ENCODE peak calls at places on chromosomes 11 and 22, in nine cellular contexts. One of them, this sample, is unnamed.

GRCh38 chr11:33695051-33695566 is 5.5 kb downstream of the C11orf91 start:
- DNase-seq in stimulated activated naive B cell treated with anti-CD40 and anti-IgM and Interleukin-4, amounts not matched to agents 10 μg/mL and 1 μg/mL and 100 μg/mL, for 72 hours: no peak
- DNase-seq in DND-41: no peak
- DNase-seq in mucosa of descending colon: no peak
- DNase-seq in activated CD8-positive, alpha-beta memory T cell treated with anti-CD3 and anti-CD28 coated beads for 1 hour: no peak
- DNase-seq in epithelial cell of esophagus: no peak
- DNase-seq in GM12865: peak; percentile 28
- DNase-seq in GM04504: no peak
- DNase-seq in stimulated activated naive CD4-positive, alpha-beta T cell: no peak
- DNase-seq in this sample: peak; percentile 75

GRCh38 chr11:69472766-69473519 is 8.5 kb upstream of the LINC01488 start:
- DNase-seq in stimulated activated naive B cell treated with anti-CD40 and anti-IgM and Interleukin-4, amounts not matched to agents 10 μg/mL and 1 μg/mL and 100 μg/mL, for 72 hours: no peak
- DNase-seq in DND-41: no peak
- DNase-seq in mucosa of descending colon: no peak
- DNase-seq in activated CD8-positive, alpha-beta memory T cell treated with anti-CD3 and anti-CD28 coated beads for 1 hour: no peak
- DNase-seq in epithelial cell of esophagus: no peak
- DNase-seq in GM12865: no peak
- DNase-seq in GM04504: no peak
- DNase-seq in stimulated activated naive CD4-positive, alpha-beta T cell: no peak
- DNase-seq in this sample: no peak

GRCh38 chr22:38700789-38701628 is at the start of gene JOSD1:
- DNase-seq in stimulated activated naive B cell treated with anti-CD40 and anti-IgM and Interleukin-4, amounts not matched to agents 10 μg/mL and 1 μg/mL and 100 μg/mL, for 72 hours: peak; percentile 97
- DNase-seq in DND-41: peak; percentile 93
- DNase-seq in mucosa of descending colon: peak; percentile 98
- DNase-seq in activated CD8-positive, alpha-beta memory T cell treated with anti-CD3 and anti-CD28 coated beads for 1 hour: peak; percentile 96
- DNase-seq in epithelial cell of esophagus: peak; percentile 97
- DNase-seq in GM12865: peak; percentile 98
- DNase-seq in GM04504: peak; percentile 74
- DNase-seq in stimulated activated naive CD4-positive, alpha-beta T cell: peak; percentile 96
- DNase-seq in this sample: peak; percentile 97

GRCh38 chr11:47271961-47272661 is 2.2 kb downstream of the MADD start:
- DNase-seq in stimulated activated naive B cell treated with anti-CD40 and anti-IgM and Interleukin-4, amounts not matched to agents 10 μg/mL and 1 μg/mL and 100 μg/mL, for 72 hours: no peak
- DNase-seq in DND-41: no peak
- DNase-seq in mucosa of descending colon: peak; percentile 59
- DNase-seq in activated CD8-positive, alpha-beta memory T cell treated with anti-CD3 and anti-CD28 coated beads for 1 hour: no peak
- DNase-seq in epithelial cell of esophagus: no peak
- DNase-seq in GM12865: peak; percentile 49
- DNase-seq in GM04504: no peak
- DNase-seq in stimulated activated naive CD4-positive, alpha-beta T cell: no peak
- DNase-seq in this sample: no peak

GRCh38 chr11:34395916-34396555 is 38.2 kb upstream of the ABTB2 start:
- DNase-seq in stimulated activated naive B cell treated with anti-CD40 and anti-IgM and Interleukin-4, amounts not matched to agents 10 μg/mL and 1 μg/mL and 100 μg/mL, for 72 hours: no peak
- DNase-seq in DND-41: no peak
- DNase-seq in mucosa of descending colon: no peak
- DNase-seq in activated CD8-positive, alpha-beta memory T cell treated with anti-CD3 and anti-CD28 coated beads for 1 hour: no peak
- DNase-seq in epithelial cell of esophagus: peak; percentile 95
- DNase-seq in GM12865: no peak
- DNase-seq in GM04504: no peak
- DNase-seq in stimulated activated naive CD4-positive, alpha-beta T cell: no peak
- DNase-seq in this sample: no peak

GRCh38 chr22:32661737-32662586 is 139.5 kb upstream of the TIMP3 start:
- DNase-seq in stimulated activated naive B cell treated with anti-CD40 and anti-IgM and Interleukin-4, amounts not matched to agents 10 μg/mL and 1 μg/mL and 100 μg/mL, for 72 hours: no peak
- DNase-seq in DND-41: no peak
- DNase-seq in mucosa of descending colon: no peak
- DNase-seq in activated CD8-positive, alpha-beta memory T cell treated with anti-CD3 and anti-CD28 coated beads for 1 hour: no peak
- DNase-seq in epithelial cell of esophagus: no peak
- DNase-seq in GM12865: no peak
- DNase-seq in GM04504: peak; percentile 94
- DNase-seq in stimulated activated naive CD4-positive, alpha-beta T cell: no peak
- DNase-seq in this sample: no peak

GRCh38 chr11:35045219-35045819 is 93.7 kb upstream of the CD44 start:
- DNase-seq in stimulated activated naive B cell treated with anti-CD40 and anti-IgM and Interleukin-4, amounts not matched to agents 10 μg/mL and 1 μg/mL and 100 μg/mL, for 72 hours: peak; percentile 43
- DNase-seq in DND-41: peak; percentile 77
- DNase-seq in mucosa of descending colon: peak; percentile 49
- DNase-seq in activated CD8-positive, alpha-beta memory T cell treated with anti-CD3 and anti-CD28 coated beads for 1 hour: peak; percentile 65
- DNase-seq in epithelial cell of esophagus: no peak
- DNase-seq in GM12865: peak; percentile 66
- DNase-seq in GM04504: no peak
- DNase-seq in stimulated activated naive CD4-positive, alpha-beta T cell: peak; percentile 81
- DNase-seq in this sample: no peak

GRCh38 chr11:18769802-18770456 is 21.7 kb downstream of the PTPN5 start:
- DNase-seq in stimulated activated naive B cell treated with anti-CD40 and anti-IgM and Interleukin-4, amounts not matched to agents 10 μg/mL and 1 μg/mL and 100 μg/mL, for 72 hours: peak; percentile 37
- DNase-seq in DND-41: no peak
- DNase-seq in mucosa of descending colon: peak; percentile 31
- DNase-seq in activated CD8-positive, alpha-beta memory T cell treated with anti-CD3 and anti-CD28 coated beads for 1 hour: no peak
- DNase-seq in epithelial cell of esophagus: no peak
- DNase-seq in GM12865: peak; percentile 84
- DNase-seq in GM04504: no peak
- DNase-seq in stimulated activated naive CD4-positive, alpha-beta T cell: no peak
- DNase-seq in this sample: peak; percentile 65

GRCh38 chr11:65661599-65662246 is 993 bp downstream of the RELA start:
- DNase-seq in stimulated activated naive B cell treated with anti-CD40 and anti-IgM and Interleukin-4, amounts not matched to agents 10 μg/mL and 1 μg/mL and 100 μg/mL, for 72 hours: no peak
- DNase-seq in DND-41: no peak
- DNase-seq in mucosa of descending colon: no peak
- DNase-seq in activated CD8-positive, alpha-beta memory T cell treated with anti-CD3 and anti-CD28 coated beads for 1 hour: no peak
- DNase-seq in epithelial cell of esophagus: no peak
- DNase-seq in GM12865: no peak
- DNase-seq in GM04504: no peak
- DNase-seq in stimulated activated naive CD4-positive, alpha-beta T cell: no peak
- DNase-seq in this sample: no peak

GRCh38 chr11:126113963-126114362 is 51.3 kb upstream of the CDON start:
- DNase-seq in stimulated activated naive B cell treated with anti-CD40 and anti-IgM and Interleukin-4, amounts not matched to agents 10 μg/mL and 1 μg/mL and 100 μg/mL, for 72 hours: no peak
- DNase-seq in DND-41: no peak
- DNase-seq in mucosa of descending colon: peak; percentile 31
- DNase-seq in activated CD8-positive, alpha-beta memory T cell treated with anti-CD3 and anti-CD28 coated beads for 1 hour: no peak
- DNase-seq in epithelial cell of esophagus: no peak
- DNase-seq in GM12865: no peak
- DNase-seq in GM04504: no peak
- DNase-seq in stimulated activated naive CD4-positive, alpha-beta T cell: no peak
- DNase-seq in this sample: no peak

GRCh38 chr11:2445948-2446551 is 1.2 kb downstream of the KCNQ1 start:
- DNase-seq in stimulated activated naive B cell treated with anti-CD40 and anti-IgM and Interleukin-4, amounts not matched to agents 10 μg/mL and 1 μg/mL and 100 μg/mL, for 72 hours: no peak
- DNase-seq in DND-41: no peak
- DNase-seq in mucosa of descending colon: peak; percentile 47
- DNase-seq in activated CD8-positive, alpha-beta memory T cell treated with anti-CD3 and anti-CD28 coated beads for 1 hour: no peak
- DNase-seq in epithelial cell of esophagus: no peak
- DNase-seq in GM12865: no peak
- DNase-seq in GM04504: no peak
- DNase-seq in stimulated activated naive CD4-positive, alpha-beta T cell: no peak
- DNase-seq in this sample: peak; percentile 50

GRCh38 chr11:129374081-129374992 is 1.3 kb upstream of the BARX2 start:
- DNase-seq in stimulated activated naive B cell treated with anti-CD40 and anti-IgM and Interleukin-4, amounts not matched to agents 10 μg/mL and 1 μg/mL and 100 μg/mL, for 72 hours: no peak
- DNase-seq in DND-41: no peak
- DNase-seq in mucosa of descending colon: peak; percentile 39
- DNase-seq in activated CD8-positive, alpha-beta memory T cell treated with anti-CD3 and anti-CD28 coated beads for 1 hour: no peak
- DNase-seq in epithelial cell of esophagus: peak; percentile 47
- DNase-seq in GM12865: no peak
- DNase-seq in GM04504: no peak
- DNase-seq in stimulated activated naive CD4-positive, alpha-beta T cell: no peak
- DNase-seq in this sample: no peak

GRCh38 chr11:61635787-61636186 is 44.4 kb upstream of the DAGLA start:
- DNase-seq in stimulated activated naive B cell treated with anti-CD40 and anti-IgM and Interleukin-4, amounts not matched to agents 10 μg/mL and 1 μg/mL and 100 μg/mL, for 72 hours: no peak
- DNase-seq in DND-41: no peak
- DNase-seq in mucosa of descending colon: no peak
- DNase-seq in activated CD8-positive, alpha-beta memory T cell treated with anti-CD3 and anti-CD28 coated beads for 1 hour: no peak
- DNase-seq in epithelial cell of esophagus: no peak
- DNase-seq in GM12865: no peak
- DNase-seq in GM04504: no peak
- DNase-seq in stimulated activated naive CD4-positive, alpha-beta T cell: no peak
- DNase-seq in this sample: no peak

GRCh38 chr11:6413791-6414231 is 5.1 kb downstream of the APBB1 start:
- DNase-seq in stimulated activated naive B cell treated with anti-CD40 and anti-IgM and Interleukin-4, amounts not matched to agents 10 μg/mL and 1 μg/mL and 100 μg/mL, for 72 hours: no peak
- DNase-seq in DND-41: no peak
- DNase-seq in mucosa of descending colon: no peak
- DNase-seq in activated CD8-positive, alpha-beta memory T cell treated with anti-CD3 and anti-CD28 coated beads for 1 hour: no peak
- DNase-seq in epithelial cell of esophagus: no peak
- DNase-seq in GM12865: no peak
- DNase-seq in GM04504: no peak
- DNase-seq in stimulated activated naive CD4-positive, alpha-beta T cell: peak; percentile 82
- DNase-seq in this sample: no peak

GRCh38 chr11:117806906-117807305 is 9.9 kb upstream of the DSCAML1 start:
- DNase-seq in stimulated activated naive B cell treated with anti-CD40 and anti-IgM and Interleukin-4, amounts not matched to agents 10 μg/mL and 1 μg/mL and 100 μg/mL, for 72 hours: no peak
- DNase-seq in DND-41: no peak
- DNase-seq in mucosa of descending colon: no peak
- DNase-seq in activated CD8-positive, alpha-beta memory T cell treated with anti-CD3 and anti-CD28 coated beads for 1 hour: no peak
- DNase-seq in epithelial cell of esophagus: no peak
- DNase-seq in GM12865: no peak
- DNase-seq in GM04504: no peak
- DNase-seq in stimulated activated naive CD4-positive, alpha-beta T cell: no peak
- DNase-seq in this sample: no peak

GRCh38 chr11:3021125-3021524 is 29.0 kb upstream of the NAP1L4 start:
- DNase-seq in stimulated activated naive B cell treated with anti-CD40 and anti-IgM and Interleukin-4, amounts not matched to agents 10 μg/mL and 1 μg/mL and 100 μg/mL, for 72 hours: no peak
- DNase-seq in DND-41: no peak
- DNase-seq in mucosa of descending colon: peak; percentile 69
- DNase-seq in activated CD8-positive, alpha-beta memory T cell treated with anti-CD3 and anti-CD28 coated beads for 1 hour: peak; percentile 16
- DNase-seq in epithelial cell of esophagus: peak; percentile 69
- DNase-seq in GM12865: peak; percentile 52
- DNase-seq in GM04504: no peak
- DNase-seq in stimulated activated naive CD4-positive, alpha-beta T cell: peak; percentile 14
- DNase-seq in this sample: peak; percentile 66

GRCh38 chr11:35145249-35145648 is 6.3 kb downstream of the CD44 start:
- DNase-seq in stimulated activated naive B cell treated with anti-CD40 and anti-IgM and Interleukin-4, amounts not matched to agents 10 μg/mL and 1 μg/mL and 100 μg/mL, for 72 hours: peak; percentile 55
- DNase-seq in DND-41: no peak
- DNase-seq in mucosa of descending colon: peak; percentile 35
- DNase-seq in activated CD8-positive, alpha-beta memory T cell treated with anti-CD3 and anti-CD28 coated beads for 1 hour: no peak
- DNase-seq in epithelial cell of esophagus: no peak
- DNase-seq in GM12865: peak; percentile 95
- DNase-seq in GM04504: no peak
- DNase-seq in stimulated activated naive CD4-positive, alpha-beta T cell: no peak
- DNase-seq in this sample: peak; percentile 61

GRCh38 chr11:74815966-74816365 is 67.3 kb downstream of the RNF169 start:
- DNase-seq in stimulated activated naive B cell treated with anti-CD40 and anti-IgM and Interleukin-4, amounts not matched to agents 10 μg/mL and 1 μg/mL and 100 μg/mL, for 72 hours: no peak
- DNase-seq in DND-41: no peak
- DNase-seq in mucosa of descending colon: no peak
- DNase-seq in activated CD8-positive, alpha-beta memory T cell treated with anti-CD3 and anti-CD28 coated beads for 1 hour: no peak
- DNase-seq in epithelial cell of esophagus: no peak
- DNase-seq in GM12865: no peak
- DNase-seq in GM04504: no peak
- DNase-seq in stimulated activated naive CD4-positive, alpha-beta T cell: no peak
- DNase-seq in this sample: no peak

GRCh38 chr11:119803726-119804294 is 74.8 kb upstream of the NECTIN1 start:
- DNase-seq in stimulated activated naive B cell treated with anti-CD40 and anti-IgM and Interleukin-4, amounts not matched to agents 10 μg/mL and 1 μg/mL and 100 μg/mL, for 72 hours: no peak
- DNase-seq in DND-41: no peak
- DNase-seq in mucosa of descending colon: no peak
- DNase-seq in activated CD8-positive, alpha-beta memory T cell treated with anti-CD3 and anti-CD28 coated beads for 1 hour: no peak
- DNase-seq in epithelial cell of esophagus: no peak
- DNase-seq in GM12865: no peak
- DNase-seq in GM04504: no peak
- DNase-seq in stimulated activated naive CD4-positive, alpha-beta T cell: no peak
- DNase-seq in this sample: no peak

GRCh38 chr11:134374891-134375550 is 37.0 kb downstream of the B3GAT1 start:
- DNase-seq in stimulated activated naive B cell treated with anti-CD40 and anti-IgM and Interleukin-4, amounts not matched to agents 10 μg/mL and 1 μg/mL and 100 μg/mL, for 72 hours: no peak
- DNase-seq in DND-41: no peak
- DNase-seq in mucosa of descending colon: no peak
- DNase-seq in activated CD8-positive, alpha-beta memory T cell treated with anti-CD3 and anti-CD28 coated beads for 1 hour: no peak
- DNase-seq in epithelial cell of esophagus: no peak
- DNase-seq in GM12865: no peak
- DNase-seq in GM04504: no peak
- DNase-seq in stimulated activated naive CD4-positive, alpha-beta T cell: no peak
- DNase-seq in this sample: no peak

GRCh38 chr11:7311903-7312302 is 60.2 kb downstream of the SYT9 start:
- DNase-seq in stimulated activated naive B cell treated with anti-CD40 and anti-IgM and Interleukin-4, amounts not matched to agents 10 μg/mL and 1 μg/mL and 100 μg/mL, for 72 hours: no peak
- DNase-seq in DND-41: no peak
- DNase-seq in mucosa of descending colon: no peak
- DNase-seq in activated CD8-positive, alpha-beta memory T cell treated with anti-CD3 and anti-CD28 coated beads for 1 hour: no peak
- DNase-seq in epithelial cell of esophagus: no peak
- DNase-seq in GM12865: no peak
- DNase-seq in GM04504: no peak
- DNase-seq in stimulated activated naive CD4-positive, alpha-beta T cell: no peak
- DNase-seq in this sample: no peak

GRCh38 chr11:13745165-13745564 is 76.7 kb downstream of the FAR1 start:
- DNase-seq in stimulated activated naive B cell treated with anti-CD40 and anti-IgM and Interleukin-4, amounts not matched to agents 10 μg/mL and 1 μg/mL and 100 μg/mL, for 72 hours: no peak
- DNase-seq in DND-41: no peak
- DNase-seq in mucosa of descending colon: no peak
- DNase-seq in activated CD8-positive, alpha-beta memory T cell treated with anti-CD3 and anti-CD28 coated beads for 1 hour: no peak
- DNase-seq in epithelial cell of esophagus: peak; percentile 13
- DNase-seq in GM12865: no peak
- DNase-seq in GM04504: no peak
- DNase-seq in stimulated activated naive CD4-positive, alpha-beta T cell: no peak
- DNase-seq in this sample: no peak

GRCh38 chr11:120610101-120610500 is 98.6 kb downstream of the GRIK4 start:
- DNase-seq in stimulated activated naive B cell treated with anti-CD40 and anti-IgM and Interleukin-4, amounts not matched to agents 10 μg/mL and 1 μg/mL and 100 μg/mL, for 72 hours: no peak
- DNase-seq in DND-41: no peak
- DNase-seq in mucosa of descending colon: no peak
- DNase-seq in activated CD8-positive, alpha-beta memory T cell treated with anti-CD3 and anti-CD28 coated beads for 1 hour: no peak
- DNase-seq in epithelial cell of esophagus: no peak
- DNase-seq in GM12865: no peak
- DNase-seq in GM04504: no peak
- DNase-seq in stimulated activated naive CD4-positive, alpha-beta T cell: no peak
- DNase-seq in this sample: no peak

GRCh38 chr22:36762687-36763260 is 13.1 kb downstream of the IFT27 start:
- DNase-seq in stimulated activated naive B cell treated with anti-CD40 and anti-IgM and Interleukin-4, amounts not matched to agents 10 μg/mL and 1 μg/mL and 100 μg/mL, for 72 hours: no peak
- DNase-seq in DND-41: no peak
- DNase-seq in mucosa of descending colon: no peak
- DNase-seq in activated CD8-positive, alpha-beta memory T cell treated with anti-CD3 and anti-CD28 coated beads for 1 hour: no peak
- DNase-seq in epithelial cell of esophagus: no peak
- DNase-seq in GM12865: no peak
- DNase-seq in GM04504: peak; percentile 35
- DNase-seq in stimulated activated naive CD4-positive, alpha-beta T cell: no peak
- DNase-seq in this sample: no peak

GRCh38 chr11:59560290-59560701 is 49.0 kb downstream of the OR4D9 start:
- DNase-seq in stimulated activated naive B cell treated with anti-CD40 and anti-IgM and Interleukin-4, amounts not matched to agents 10 μg/mL and 1 μg/mL and 100 μg/mL, for 72 hours: peak; percentile 72
- DNase-seq in DND-41: peak; percentile 76
- DNase-seq in mucosa of descending colon: peak; percentile 81
- DNase-seq in activated CD8-positive, alpha-beta memory T cell treated with anti-CD3 and anti-CD28 coated beads for 1 hour: peak; percentile 26
- DNase-seq in epithelial cell of esophagus: peak; percentile 86
- DNase-seq in GM12865: peak; percentile 92
- DNase-seq in GM04504: peak; percentile 26
- DNase-seq in stimulated activated naive CD4-positive, alpha-beta T cell: peak; percentile 64
- DNase-seq in this sample: peak; percentile 80

This sample was measured in Calu3.